ENCODE peak calls at places on chromosomes 12 and 14, in five cellular contexts. One of them, this sample, is unnamed.

GRCh38 chr14:99271951-99272668 is at the start of gene BCL11B:
- DNase-seq in left ventricle myocardium inferior: peak; percentile 33
- DNase-seq in stomach: peak; percentile 56
- DNase-seq in lung: peak; percentile 57
- DNase-seq in left lung: peak; percentile 28
- DNase-seq in this sample: peak; percentile 94

GRCh38 chr12:50859621-50860020 is 16.9 kb downstream of the TMPRSS12 start:
- DNase-seq in stomach: no peak
- DNase-seq in lung: no peak
- DNase-seq in left lung: no peak
- DNase-seq in left ventricle myocardium inferior: no peak
- DNase-seq in this sample: no peak

GRCh38 chr14:24876009-24876690 is 173.8 kb downstream of the STXBP6 start:
- DNase-seq in left ventricle myocardium inferior: no peak
- DNase-seq in lung: no peak
- DNase-seq in left lung: no peak
- DNase-seq in stomach: no peak
- DNase-seq in this sample: no peak

GRCh38 chr12:94416613-94417012 is 43.1 kb downstream of the CEP83 start:
- DNase-seq in stomach: no peak
- DNase-seq in lung: no peak
- DNase-seq in left lung: no peak
- DNase-seq in left ventricle myocardium inferior: no peak
- DNase-seq in this sample: no peak

GRCh38 chr12:6688543-6688999 is 604 bp downstream of the ZNF384 start:
- DNase-seq in stomach: peak; percentile 49
- DNase-seq in left ventricle myocardium inferior: no peak
- DNase-seq in left lung: no peak
- DNase-seq in lung: no peak
- DNase-seq in this sample: peak; percentile 78

GRCh38 chr12:113273053-113273725 is 51.9 kb downstream of the TPCN1 start:
- DNase-seq in stomach: no peak
- DNase-seq in lung: no peak
- DNase-seq in left lung: no peak
- DNase-seq in left ventricle myocardium inferior: no peak
- DNase-seq in this sample: no peak

GRCh38 chr12:49092086-49092815 is 2.4 kb downstream of the DHH start:
- DNase-seq in left ventricle myocardium inferior: peak; percentile 37
- DNase-seq in stomach: no peak
- DNase-seq in left lung: peak; percentile 79
- DNase-seq in lung: no peak
- DNase-seq in this sample: no peak

GRCh38 chr12:113285679-113286645 is 48.9 kb downstream of the SLC8B1 start:
- DNase-seq in stomach: no peak
- DNase-seq in lung: no peak
- DNase-seq in left lung: peak; percentile 66
- DNase-seq in left ventricle myocardium inferior: no peak
- DNase-seq in this sample: no peak

GRCh38 chr12:109301643-109302176 is 7.4 kb downstream of the FOXN4 start:
- DNase-seq in left ventricle myocardium inferior: no peak
- DNase-seq in left lung: no peak
- DNase-seq in stomach: no peak
- DNase-seq in lung: no peak
- DNase-seq in this sample: no peak

GRCh38 chr12:59403259-59403932 is 192.4 kb upstream of the SLC16A7 start:
- DNase-seq in left ventricle myocardium inferior: no peak
- DNase-seq in lung: peak; percentile 45
- DNase-seq in stomach: peak; percentile 40
- DNase-seq in left lung: no peak
- DNase-seq in this sample: peak; percentile 59

GRCh38 chr14:50039120-50039517 is 77.3 kb downstream of the VCPKMT start:
- DNase-seq in lung: no peak
- DNase-seq in left ventricle myocardium inferior: no peak
- DNase-seq in left lung: no peak
- DNase-seq in stomach: no peak
- DNase-seq in this sample: no peak

GRCh38 chr14:50037240-50037639 is 79.1 kb downstream of the VCPKMT start:
- DNase-seq in stomach: no peak
- DNase-seq in left lung: no peak
- DNase-seq in left ventricle myocardium inferior: no peak
- DNase-seq in lung: no peak
- DNase-seq in this sample: no peak

GRCh38 chr14:50036637-50037036 is 79.7 kb downstream of the VCPKMT start:
- DNase-seq in left ventricle myocardium inferior: no peak
- DNase-seq in stomach: no peak
- DNase-seq in left lung: no peak
- DNase-seq in lung: no peak
- DNase-seq in this sample: no peak

GRCh38 chr14:50038398-50039119 is 77.8 kb downstream of the VCPKMT start:
- DNase-seq in left lung: no peak
- DNase-seq in left ventricle myocardium inferior: no peak
- DNase-seq in stomach: no peak
- DNase-seq in lung: peak; percentile 42
- DNase-seq in this sample: no peak

GRCh38 chr14:50037837-50038236 is 78.5 kb downstream of the VCPKMT start:
- DNase-seq in left ventricle myocardium inferior: no peak
- DNase-seq in stomach: no peak
- DNase-seq in lung: no peak
- DNase-seq in left lung: no peak
- DNase-seq in this sample: no peak
- H3K4me1 ChIP-seq in left ventricle myocardium inferior: peaks cover 9% of the 10 kb centered on the region
- H3K4me1 ChIP-seq in stomach: peaks cover 20% of the 10 kb centered on the region
- H3K4me1 ChIP-seq in lung: peaks cover 5% of the 10 kb centered on the region
- H3K4me1 ChIP-seq in left lung: no peaks in the 10 kb centered on the region
- H3K4me1 ChIP-seq in this sample: peaks cover 15% of the 10 kb centered on the region

GRCh38 chr14:77032483-77032853 is 4.0 kb upstream of the IRF2BPL start:
- DNase-seq in stomach: no peak
- DNase-seq in left ventricle myocardium inferior: no peak
- DNase-seq in left lung: no peak
- DNase-seq in lung: no peak
- DNase-seq in this sample: no peak

GRCh38 chr14:77032854-77033621 is 4.5 kb upstream of the IRF2BPL start:
- DNase-seq in left ventricle myocardium inferior: peak; percentile 94
- DNase-seq in left lung: peak; percentile 92
- DNase-seq in stomach: peak; percentile 91
- DNase-seq in lung: peak; percentile 93
- DNase-seq in this sample: peak; percentile 90

GRCh38 chr14:77028384-77029246 is at the start of gene IRF2BPL:
- DNase-seq in left lung: peak; percentile 100
- DNase-seq in stomach: peak; percentile 98
- DNase-seq in left ventricle myocardium inferior: peak; percentile 99
- DNase-seq in lung: peak; percentile 99
- DNase-seq in this sample: peak; percentile 98

GRCh38 chr14:77033622-77034521 is 5.4 kb upstream of the IRF2BPL start:
- DNase-seq in lung: peak; percentile 83
- DNase-seq in left lung: peak; percentile 96
- DNase-seq in left ventricle myocardium inferior: peak; percentile 89
- DNase-seq in stomach: peak; percentile 82
- DNase-seq in this sample: peak; percentile 63

DNA sequence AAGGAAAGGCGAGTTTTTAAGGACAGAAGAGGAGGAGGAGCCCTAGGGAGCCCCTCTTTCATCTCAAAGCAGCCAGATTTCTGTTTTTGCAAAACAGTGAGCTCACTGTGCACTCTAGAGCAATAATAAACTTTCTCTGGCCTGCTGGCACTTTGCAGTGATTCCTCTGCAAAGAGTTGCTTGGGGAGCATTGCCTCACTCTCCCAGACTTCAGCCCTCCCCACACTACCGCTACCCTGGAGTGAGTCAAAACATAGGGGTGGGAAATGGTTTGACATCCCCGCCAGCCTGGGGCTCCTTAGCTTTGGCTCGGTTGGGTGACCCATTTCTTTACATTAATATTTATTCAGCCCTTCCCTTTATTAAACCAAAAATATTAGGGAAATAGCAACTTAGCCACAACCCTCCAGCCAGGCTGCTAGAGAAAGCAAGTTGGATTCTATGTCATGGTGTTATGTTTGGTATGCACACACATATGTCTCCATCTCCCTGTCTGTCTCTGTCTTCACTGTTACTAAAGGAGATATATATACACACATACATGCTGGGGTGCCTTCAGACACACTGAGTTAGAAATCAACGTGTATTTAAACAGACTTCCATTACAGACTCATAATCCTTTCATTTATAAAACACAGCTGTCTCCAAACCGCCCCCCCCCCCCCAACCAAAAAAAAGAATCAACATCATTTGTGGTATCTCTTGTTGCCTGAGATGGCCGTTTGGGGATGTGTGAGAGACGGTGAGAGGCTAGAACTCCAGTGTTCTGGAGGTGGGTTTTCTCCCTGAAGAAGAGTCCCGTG is 3.4 kb upstream of the IRF2BPL start:
- DNase-seq in left lung: no peak
- DNase-seq in left ventricle myocardium inferior: no peak
- DNase-seq in stomach: no peak
- DNase-seq in lung: no peak
- DNase-seq in this sample: no peak
- H3K4me3 ChIP-seq in left lung: no peak overlapping the region
- H3K4me3 ChIP-seq in left ventricle myocardium inferior: peak overlapping the region; percentile 79
- H3K4me3 ChIP-seq in stomach: no peak overlapping the region
- H3K4me3 ChIP-seq in lung: no peak overlapping the region
- H3K4me3 ChIP-seq in this sample: no peak overlapping the region

GRCh38 chr12:57626929-57627445 is 6.0 kb downstream of the B4GALNT1 start:
- DNase-seq in lung: no peak
- DNase-seq in left ventricle myocardium inferior: no peak
- DNase-seq in stomach: no peak
- DNase-seq in left lung: no peak
- DNase-seq in this sample: no peak

GRCh38 chr12:57627504-57628279 is 5.3 kb downstream of the B4GALNT1 start:
- DNase-seq in left ventricle myocardium inferior: no peak
- DNase-seq in stomach: no peak
- DNase-seq in left lung: no peak
- DNase-seq in lung: no peak
- DNase-seq in this sample: no peak

GRCh38 chr12:57629897-57630471 is 3.0 kb downstream of the B4GALNT1 start:
- DNase-seq in stomach: no peak
- DNase-seq in left ventricle myocardium inferior: no peak
- DNase-seq in lung: no peak
- DNase-seq in left lung: no peak
- DNase-seq in this sample: no peak

GRCh38 chr12:57626111-57626928 is 6.7 kb downstream of the B4GALNT1 start:
- DNase-seq in left lung: no peak
- DNase-seq in lung: no peak
- DNase-seq in stomach: no peak
- DNase-seq in left ventricle myocardium inferior: no peak
- DNase-seq in this sample: no peak

DNA sequence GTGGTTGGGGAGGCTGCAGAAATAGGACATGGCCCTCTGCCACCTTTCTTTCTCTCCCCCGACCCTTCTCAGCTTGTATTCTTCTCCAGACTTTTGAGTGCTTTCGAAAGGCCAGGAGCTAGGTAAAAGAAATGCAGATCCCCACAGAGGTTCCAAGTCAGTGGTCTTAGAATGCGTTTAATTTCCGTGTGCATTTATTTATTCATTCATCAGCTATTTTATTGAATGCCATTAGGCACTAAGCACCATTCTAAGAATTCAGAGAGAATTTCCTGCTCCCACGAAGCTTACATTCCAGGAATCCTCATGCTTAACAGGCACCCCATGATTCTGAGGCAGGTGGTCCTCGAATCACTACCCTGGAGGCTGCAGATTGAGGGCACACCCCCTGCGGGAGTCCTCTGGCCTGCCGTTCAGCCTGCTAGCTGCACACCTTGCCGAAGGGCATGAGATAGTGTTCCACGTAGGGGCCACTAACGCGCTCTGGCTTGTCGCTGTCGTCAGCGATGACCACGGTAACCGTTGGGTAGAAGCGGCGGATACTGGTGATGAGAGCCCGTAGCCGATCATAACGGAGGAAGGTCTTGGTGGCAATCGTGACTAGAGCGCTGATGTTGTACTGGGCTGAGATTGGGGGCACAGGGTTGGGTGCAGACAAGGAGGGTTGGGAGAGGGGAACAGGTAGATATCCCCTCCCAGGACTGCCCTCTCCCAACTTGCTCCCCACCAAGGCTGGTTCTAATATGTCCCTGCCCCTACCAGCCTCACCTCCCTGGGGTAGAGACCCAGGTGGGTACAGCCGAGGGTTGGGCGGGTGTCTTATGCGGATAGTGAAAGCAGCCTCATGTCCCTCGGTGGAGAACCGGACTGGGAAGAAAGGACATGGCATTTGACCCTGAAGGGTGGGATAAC is 4.5 kb downstream of the B4GALNT1 start:
- DNase-seq in left ventricle myocardium inferior: no peak
- DNase-seq in left lung: no peak
- DNase-seq in lung: no peak
- DNase-seq in stomach: no peak
- DNase-seq in this sample: no peak
- H3K27me3 ChIP-seq in left ventricle myocardium inferior: peaks cover 90% of the 10 kb centered on the region
- H3K27me3 ChIP-seq in left lung: peaks cover 100% of the 10 kb centered on the region
- H3K27me3 ChIP-seq in lung: no peaks in the 10 kb centered on the region
- H3K27me3 ChIP-seq in stomach: peaks cover 98% of the 10 kb centered on the region
- H3K27me3 ChIP-seq in this sample: peaks cover 55% of the 10 kb centered on the region

GRCh38 chr14:75424496-75424895 is 3.3 kb upstream of the JDP2 start:
- DNase-seq in left ventricle myocardium inferior: no peak
- DNase-seq in lung: no peak
- DNase-seq in stomach: no peak
- DNase-seq in left lung: no peak
- DNase-seq in this sample: no peak

GRCh38 chr14:75425443-75425842 is 2.4 kb upstream of the JDP2 start:
- DNase-seq in left ventricle myocardium inferior: no peak
- DNase-seq in lung: no peak
- DNase-seq in stomach: no peak
- DNase-seq in left lung: no peak
- DNase-seq in this sample: no peak

GRCh38 chr14:75426332-75427125 is 1.3 kb upstream of the JDP2 start:
- DNase-seq in lung: no peak
- DNase-seq in left lung: no peak
- DNase-seq in stomach: no peak
- DNase-seq in left ventricle myocardium inferior: no peak
- DNase-seq in this sample: no peak

GRCh38 chr14:75418779-75419768 is 8.7 kb upstream of the JDP2 start:
- DNase-seq in stomach: peak; percentile 63
- DNase-seq in left lung: no peak
- DNase-seq in left ventricle myocardium inferior: no peak
- DNase-seq in lung: no peak
- DNase-seq in this sample: peak; percentile 73

DNA sequence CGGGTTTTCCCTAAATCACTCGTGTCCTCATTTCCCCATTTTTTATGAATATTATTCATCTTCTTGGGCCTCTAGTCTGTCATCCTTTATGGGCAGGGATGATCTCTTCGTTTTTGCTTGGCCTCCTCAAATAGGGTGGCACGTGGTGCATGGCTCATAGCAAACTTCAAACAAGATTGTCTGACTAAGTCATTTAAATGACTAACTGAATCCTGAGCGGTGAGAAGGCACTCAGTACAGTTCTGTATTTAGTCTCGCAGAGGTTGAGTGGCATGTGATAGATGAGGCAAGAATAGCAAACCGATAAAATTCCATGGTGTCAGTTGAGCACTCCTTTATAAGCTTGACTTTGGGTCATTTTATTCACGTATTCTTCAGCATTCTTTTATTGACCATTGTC is 5.7 kb upstream of the JDP2 start:
- DNase-seq in stomach: no peak
- DNase-seq in left lung: no peak
- DNase-seq in lung: no peak
- DNase-seq in left ventricle myocardium inferior: no peak
- DNase-seq in this sample: no peak
- H3K4me1 ChIP-seq in stomach: peaks cover 4% of the 10 kb centered on the region
- H3K4me1 ChIP-seq in left lung: peaks cover 4% of the 10 kb centered on the region
- H3K4me1 ChIP-seq in lung: peaks cover 4% of the 10 kb centered on the region
- H3K4me1 ChIP-seq in left ventricle myocardium inferior: peaks cover 67% of the 10 kb centered on the region
- H3K4me1 ChIP-seq in this sample: no peaks in the 10 kb centered on the region

GRCh38 chr14:37598085-37598972 is 2.9 kb downstream of the TTC6 start:
- DNase-seq in left lung: peak; percentile 87
- DNase-seq in lung: peak; percentile 62
- DNase-seq in left ventricle myocardium inferior: no peak
- DNase-seq in stomach: peak; percentile 70
- DNase-seq in this sample: no peak
- H3K4me3 ChIP-seq in left lung: peak overlapping the region; percentile 38
- H3K4me3 ChIP-seq in lung: peak overlapping the region; percentile 46
- H3K4me3 ChIP-seq in left ventricle myocardium inferior: peak overlapping the region; percentile 43
- H3K4me3 ChIP-seq in stomach: peak overlapping the region; percentile 33
- H3K4me3 ChIP-seq in this sample: no peak overlapping the region